ENCODE peak calls at places on chromosomes 5 and 9, in five cellular contexts. D is LoVo; A is CD8-positive, alpha-beta T cell; P is activated CD8-positive, alpha-beta memory T cell treated with anti-CD3 and anti-CD28 coated beads, Interleukin-2, amount 10 ng/mL, durations not matched to agents 7 days and 5 days; F is adrenal gland. Q is an unnamed sample.

GRCh38 chr5:103450333-103451061 is 112.1 kb downstream of the NUDT12 start:
- DNase-seq in D (no peak), A (no peak), F (no peak), P (no peak), Q (no peak)

GRCh38 chr5:154583545-154584168 is 105.6 kb upstream of the HAND1 start:
- DNase-seq in F (no peak), P (no peak), D (peak; percentile 96), A (no peak), Q (no peak)

GRCh38 chr9:130779153-130779855 is 55.8 kb upstream of the ABL1 start:
- DNase-seq in A (no peak), F (no peak), P (no peak), D (no peak), Q (no peak)

GRCh38 chr9:2602704-2603116 is 18.9 kb upstream of the VLDLR start:
- DNase-seq in F (peak; percentile 38), A (no peak), D (no peak), P (no peak), Q (no peak)

GRCh38 chr5:172380261-172380991 is 73.9 kb downstream of the SH3PXD2B start:
- DNase-seq in A (no peak), D (no peak), F (no peak), P (no peak), Q (no peak)

GRCh38 chr5:31511305-31511704 is 20.6 kb downstream of the DROSHA start:
- DNase-seq in F (no peak), D (no peak), A (no peak), P (no peak), Q (no peak)

GRCh38 chr5:155728857-155729683 is 597.9 kb upstream of the SGCD start:
- DNase-seq in F (no peak), D (no peak), P (no peak), A (no peak), Q (no peak)

GRCh38 chr5:139759219-139759721 is 36.3 kb upstream of the PSD2 start:
- DNase-seq in F (peak; percentile 88), A (no peak), P (no peak), D (no peak), Q (no peak)

GRCh38 chr9:21317956-21318923 is 13.1 kb upstream of the IFNA5 start:
- DNase-seq in F (peak; percentile 24), P (no peak), D (peak; percentile 67), A (no peak), Q (no peak)

GRCh38 chr9:21465859-21466518 is 16.1 kb downstream of the IFNE start:
- DNase-seq in A (no peak), P (no peak), F (no peak), D (peak; percentile 66), Q (peak; percentile 10)

GRCh38 chr5:180070726-180071417 is 687 bp downstream of the RNF130 start:
- DNase-seq in D (peak; percentile 36), F (peak; percentile 56), P (no peak), A (no peak), Q (no peak)

GRCh38 chr5:4802044-4802443 is 338.1 kb upstream of the ADAMTS16 start:
- DNase-seq in P (no peak), A (no peak), D (no peak), F (no peak), Q (no peak)

GRCh38 chr9:121849554-121849953 is 198.1 kb downstream of the DAB2IP start:
- DNase-seq in P (no peak), A (no peak), D (no peak), F (no peak), Q (no peak)

GRCh38 chr5:38535281-38535750 is 21.1 kb downstream of the LIFR start:
- DNase-seq in P (no peak), D (no peak), A (no peak), F (no peak), Q (no peak)

GRCh38 chr9:76586555-76587314 is 127.8 kb downstream of the GCNT1 start:
- DNase-seq in P (no peak), A (no peak), D (no peak), F (no peak), Q (no peak)

GRCh38 chr5:103373576-103374472 is 115.3 kb downstream of the MACIR start:
- DNase-seq in P (no peak), D (no peak), F (no peak), A (no peak), Q (no peak)

GRCh38 chr5:135578685-135579341 is at the start of gene CXCL14:
- DNase-seq in A (no peak), D (no peak), F (peak; percentile 69), P (no peak), Q (no peak)

GRCh38 chr9:71647094-71647591 is 121.2 kb downstream of the CEMIP2 start:
- DNase-seq in A (no peak), D (peak; percentile 75), P (peak; percentile 57), F (peak; percentile 64), Q (peak; percentile 21)

GRCh38 chr9:69104830-69105527 is 69.1 kb upstream of the TJP2 start:
- DNase-seq in P (no peak), D (peak; percentile 85), F (no peak), A (no peak), Q (no peak)

GRCh38 chr9:94554439-94555331 is at the start of gene PCAT7:
- DNase-seq in A (no peak), F (peak; percentile 44), P (peak; percentile 50), D (peak; percentile 89), Q (no peak)

GRCh38 chr9:108816037-108816436 is 39.7 kb downstream of the ACTL7B start:
- DNase-seq in D (no peak), F (no peak), P (no peak), A (no peak), Q (no peak)

GRCh38 chr5:4093970-4094369 is 498.3 kb downstream of the IRX1 start:
- DNase-seq in F (no peak), D (no peak), A (no peak), P (no peak), Q (no peak)

GRCh38 chr9:126063326-126063725 is 263.3 kb upstream of the MVB12B start:
- DNase-seq in F (no peak), P (no peak), A (no peak), D (no peak), Q (no peak)

GRCh38 chr5:170262061-170262764 is 29.4 kb downstream of the C5orf58 start:
- DNase-seq in F (no peak), D (no peak), A (peak; percentile 43), P (peak; percentile 84), Q (peak; percentile 47)

GRCh38 chr5:29005386-29005785 is 1967.0 kb upstream of the CDH9 start:
- DNase-seq in P (no peak), A (no peak), D (no peak), F (no peak), Q (no peak)

GRCh38 chr9:36542355-36542754 is 30.3 kb upstream of the MELK start:
- DNase-seq in F (no peak), D (no peak), A (no peak), P (no peak), Q (no peak)

GRCh38 chr5:177302354-177303110 is 987 bp downstream of the RAB24 start:
- DNase-seq in A (no peak), D (no peak), P (no peak), F (no peak), Q (no peak)

GRCh38 chr5:177468329-177469058 is 4.9 kb downstream of the DBN1 start:
- DNase-seq in A (no peak), F (no peak), P (no peak), D (no peak), Q (no peak)

GRCh38 chr9:89619739-89620138 is 14.9 kb downstream of the GADD45G start:
- DNase-seq in A (no peak), F (no peak), D (no peak), P (no peak), Q (no peak)